ENCODE peak calls at places on chromosome 10, in eight cellular contexts. A is bronchial epithelial cell, Y is SW480, F is DMS153, N is HFF-Myc, K is hepatocyte, C is NCI-H1105 treated with DMSO at 0.1 percent for 48 hours, P is upper lobe of right lung. B is an unnamed sample.

GRCh38 chr10:543131-543530 is 146.3 kb downstream of the DIP2C start:
- DNase-seq in A (no peak), Y (no peak), F (no peak), N (no peak), K (no peak), C (no peak), P (no peak), B (no peak)

GRCh38 chr10:33899578-33900531 is 565.4 kb upstream of the NRP1 start:
- DNase-seq in A (peak; percentile 90), Y (no peak), F (no peak), N (no peak), K (no peak), C (no peak), P (no peak), B (no peak)

GRCh38 chr10:59625842-59626522 is 83.7 kb downstream of the SLC16A9 start:
- DNase-seq in A (peak; percentile 63), Y (peak; percentile 70), F (peak; percentile 64), N (peak; percentile 74), K (peak; percentile 83), C (peak; percentile 77), P (no peak), B (peak; percentile 77)

GRCh38 chr10:93903051-93903450 is 9.3 kb downstream of the SLC35G1 start:
- DNase-seq in A (peak; percentile 27), Y (no peak), F (no peak), N (no peak), K (no peak), C (no peak), P (no peak), B (no peak)

GRCh38 chr10:78524342-78524741 is 490.7 kb downstream of the RPS24 start:
- DNase-seq in A (no peak), Y (no peak), F (no peak), N (no peak), K (no peak), C (no peak), P (no peak), B (no peak)

GRCh38 chr10:25465582-25466372 is 291.0 kb downstream of the GPR158 start:
- DNase-seq in A (no peak), Y (peak; percentile 68), F (peak; percentile 55), N (no peak), K (no peak), C (no peak), P (no peak), B (peak; percentile 18)

GRCh38 chr10:4390219-4390618 is 435.8 kb upstream of the AKR1E2 start:
- DNase-seq in A (no peak), Y (no peak), F (no peak), N (no peak), K (no peak), C (no peak), P (no peak), B (no peak)

GRCh38 chr10:124155781-124156401 is 62.5 kb upstream of the CHST15 start:
- DNase-seq in A (no peak), Y (no peak), F (no peak), N (no peak), K (no peak), C (no peak), P (no peak), B (peak; percentile 1)

GRCh38 chr10:80421369-80422220 is 13.2 kb downstream of the PRXL2A start:
- DNase-seq in A (no peak), Y (no peak), F (no peak), N (no peak), K (no peak), C (no peak), P (no peak), B (no peak)

GRCh38 chr10:113038183-113038582 is 88.1 kb downstream of the TCF7L2 start:
- DNase-seq in A (no peak), Y (no peak), F (no peak), N (no peak), K (no peak), C (no peak), P (no peak), B (no peak)

GRCh38 chr10:84214046-84214572 is 11.2 kb downstream of the LRIT2 start:
- DNase-seq in A (no peak), Y (no peak), F (no peak), N (no peak), K (no peak), C (no peak), P (no peak), B (no peak)

GRCh38 chr10:28769147-28769604 is 91.9 kb downstream of the BAMBI start:
- DNase-seq in A (no peak), Y (peak; percentile 85), F (no peak), N (no peak), K (no peak), C (peak; percentile 63), P (no peak), B (no peak)

GRCh38 chr10:61503051-61503450 is 49.9 kb upstream of the TMEM26 start:
- DNase-seq in A (peak; percentile 84), Y (no peak), F (no peak), N (no peak), K (no peak), C (no peak), P (no peak), B (no peak)

GRCh38 chr10:97667462-97667861 is 19.6 kb downstream of the AVPI1 start:
- DNase-seq in A (no peak), Y (no peak), F (no peak), N (no peak), K (no peak), C (no peak), P (no peak), B (no peak)

GRCh38 chr10:50469778-50470193 is 154.0 kb downstream of the SGMS1 start:
- DNase-seq in A (no peak), Y (no peak), F (no peak), N (no peak), K (no peak), C (no peak), P (no peak), B (no peak)

GRCh38 chr10:50635286-50635685 is 11.5 kb upstream of the SGMS1 start:
- DNase-seq in A (no peak), Y (no peak), F (no peak), N (no peak), K (no peak), C (no peak), P (no peak), B (no peak)